ENCODE peak calls at places on chromosomes 12 and 14, in six cellular contexts. L is T-cell; S is stimulated activated CD8-positive, alpha-beta memory T cell treated with anti-CD3 and anti-CD28 coated beads, Interleukin-4, amount 100 ng/mL, for 1 hour; Q is skeletal muscle cell; I is T-helper 9 cell; P is naive thymus-derived CD4-positive, alpha-beta T cell. C is an unnamed sample.

GRCh38 chr14:52918486-52918885 is 32.4 kb downstream of the FERMT2 start:
- DNase-seq in P (no peak), I (no peak), L (no peak), Q (peak; percentile 39), S (no peak), C (no peak)

GRCh38 chr14:90405755-90406154 is 8.9 kb downstream of the CALM1 start:
- DNase-seq in L (no peak), I (no peak), Q (no peak), P (no peak), S (no peak), C (no peak)

GRCh38 chr12:63752283-63752682 is 27.4 kb upstream of the RXYLT1 start:
- DNase-seq in Q (no peak), I (no peak), L (no peak), S (no peak), P (no peak), C (no peak)

GRCh38 chr12:112381421-112381897 is 772 bp downstream of the HECTD4 start:
- DNase-seq in Q (no peak), S (no peak), P (peak; percentile 68), I (peak; percentile 21), L (peak; percentile 13), C (no peak)

GRCh38 chr14:76870146-76870545 is 43.9 kb downstream of the LRRC74A start:
- DNase-seq in Q (no peak), L (no peak), I (no peak), S (no peak), P (no peak), C (no peak)

GRCh38 chr12:63457857-63458256 is 210.4 kb downstream of the DPY19L2 start:
- DNase-seq in P (no peak), Q (no peak), I (no peak), S (no peak), L (no peak), C (no peak)

GRCh38 chr12:8077207-8077606 is 4.9 kb upstream of the NECAP1 start:
- DNase-seq in P (no peak), S (no peak), L (no peak), I (no peak), Q (no peak), C (no peak)

GRCh38 chr14:92582706-92583452 is 69.3 kb downstream of the RIN3 start:
- DNase-seq in L (no peak), P (no peak), S (no peak), I (no peak), Q (no peak), C (no peak)

GRCh38 chr12:53222170-53223005 is 9.6 kb downstream of the RARG start:
- DNase-seq in S (no peak), Q (no peak), L (no peak), I (no peak), P (no peak), C (no peak)

GRCh38 chr12:106120578-106121105 is 18.1 kb downstream of the NUAK1 start:
- DNase-seq in P (no peak), I (no peak), S (no peak), Q (no peak), L (no peak), C (no peak)

GRCh38 chr12:48279096-48279495 is 71.6 kb downstream of the ZNF641 start:
- DNase-seq in L (no peak), I (no peak), S (no peak), Q (no peak), P (no peak), C (no peak)